ENCODE peak calls at places on chromosomes 11 and 22, in eight cellular contexts. One of them, this sample, is unnamed.

GRCh38 chr11:12764187-12764914 is 90.1 kb downstream of the TEAD1 start:
- DNase-seq in astrocyte: no peak
- DNase-seq in left lung: no peak
- DNase-seq in neural progenitor cell: no peak
- DNase-seq in lower lobe of right lung: no peak
- DNase-seq in coronary artery: no peak
- DNase-seq in fibroblast of mammary gland: no peak
- DNase-seq in AG04450: no peak
- DNase-seq in this sample: no peak

GRCh38 chr22:29302681-29303465 is 3.6 kb upstream of the GAS2L1 start:
- DNase-seq in coronary artery: no peak
- DNase-seq in left lung: no peak
- DNase-seq in neural progenitor cell: no peak
- DNase-seq in astrocyte: no peak
- DNase-seq in lower lobe of right lung: no peak
- DNase-seq in AG04450: no peak
- DNase-seq in fibroblast of mammary gland: no peak
- DNase-seq in this sample: no peak

GRCh38 chr22:39462443-39463147 is 5.8 kb downstream of the MGAT3 start:
- DNase-seq in lower lobe of right lung: no peak
- DNase-seq in coronary artery: no peak
- DNase-seq in left lung: no peak
- DNase-seq in AG04450: no peak
- DNase-seq in neural progenitor cell: peak; percentile 70
- DNase-seq in astrocyte: no peak
- DNase-seq in fibroblast of mammary gland: no peak
- DNase-seq in this sample: no peak

GRCh38 chr22:26756675-26757293 is 99.4 kb downstream of the MIAT start:
- DNase-seq in astrocyte: peak; percentile 82
- DNase-seq in neural progenitor cell: peak; percentile 84
- DNase-seq in coronary artery: no peak
- DNase-seq in left lung: peak; percentile 34
- DNase-seq in fibroblast of mammary gland: peak; percentile 46
- DNase-seq in AG04450: no peak
- DNase-seq in lower lobe of right lung: peak; percentile 66
- DNase-seq in this sample: no peak

GRCh38 chr22:47396515-47396914 is 634.1 kb downstream of the TBC1D22A start:
- DNase-seq in fibroblast of mammary gland: no peak
- DNase-seq in left lung: no peak
- DNase-seq in lower lobe of right lung: no peak
- DNase-seq in AG04450: no peak
- DNase-seq in neural progenitor cell: no peak
- DNase-seq in coronary artery: no peak
- DNase-seq in astrocyte: no peak
- DNase-seq in this sample: no peak

GRCh38 chr22:26662160-26662559 is 4.8 kb downstream of the MIAT start:
- DNase-seq in fibroblast of mammary gland: no peak
- DNase-seq in lower lobe of right lung: no peak
- DNase-seq in coronary artery: no peak
- DNase-seq in AG04450: no peak
- DNase-seq in neural progenitor cell: no peak
- DNase-seq in astrocyte: no peak
- DNase-seq in left lung: no peak
- DNase-seq in this sample: no peak

GRCh38 chr22:19785461-19786263 is 25.1 kb downstream of the TBX1 start:
- DNase-seq in neural progenitor cell: no peak
- DNase-seq in astrocyte: no peak
- DNase-seq in AG04450: no peak
- DNase-seq in lower lobe of right lung: peak; percentile 28
- DNase-seq in left lung: no peak
- DNase-seq in fibroblast of mammary gland: no peak
- DNase-seq in coronary artery: no peak
- DNase-seq in this sample: no peak

GRCh38 chr22:24590596-24591173 is 2.2 kb downstream of the LRRC75B start:
- DNase-seq in neural progenitor cell: no peak
- DNase-seq in fibroblast of mammary gland: no peak
- DNase-seq in AG04450: no peak
- DNase-seq in lower lobe of right lung: no peak
- DNase-seq in left lung: no peak
- DNase-seq in astrocyte: no peak
- DNase-seq in coronary artery: no peak
- DNase-seq in this sample: no peak

GRCh38 chr11:117670443-117670842 is 126.6 kb downstream of the DSCAML1 start:
- DNase-seq in astrocyte: no peak
- DNase-seq in coronary artery: no peak
- DNase-seq in left lung: no peak
- DNase-seq in AG04450: no peak
- DNase-seq in lower lobe of right lung: no peak
- DNase-seq in fibroblast of mammary gland: no peak
- DNase-seq in neural progenitor cell: peak; percentile 81
- DNase-seq in this sample: no peak

DNA sequence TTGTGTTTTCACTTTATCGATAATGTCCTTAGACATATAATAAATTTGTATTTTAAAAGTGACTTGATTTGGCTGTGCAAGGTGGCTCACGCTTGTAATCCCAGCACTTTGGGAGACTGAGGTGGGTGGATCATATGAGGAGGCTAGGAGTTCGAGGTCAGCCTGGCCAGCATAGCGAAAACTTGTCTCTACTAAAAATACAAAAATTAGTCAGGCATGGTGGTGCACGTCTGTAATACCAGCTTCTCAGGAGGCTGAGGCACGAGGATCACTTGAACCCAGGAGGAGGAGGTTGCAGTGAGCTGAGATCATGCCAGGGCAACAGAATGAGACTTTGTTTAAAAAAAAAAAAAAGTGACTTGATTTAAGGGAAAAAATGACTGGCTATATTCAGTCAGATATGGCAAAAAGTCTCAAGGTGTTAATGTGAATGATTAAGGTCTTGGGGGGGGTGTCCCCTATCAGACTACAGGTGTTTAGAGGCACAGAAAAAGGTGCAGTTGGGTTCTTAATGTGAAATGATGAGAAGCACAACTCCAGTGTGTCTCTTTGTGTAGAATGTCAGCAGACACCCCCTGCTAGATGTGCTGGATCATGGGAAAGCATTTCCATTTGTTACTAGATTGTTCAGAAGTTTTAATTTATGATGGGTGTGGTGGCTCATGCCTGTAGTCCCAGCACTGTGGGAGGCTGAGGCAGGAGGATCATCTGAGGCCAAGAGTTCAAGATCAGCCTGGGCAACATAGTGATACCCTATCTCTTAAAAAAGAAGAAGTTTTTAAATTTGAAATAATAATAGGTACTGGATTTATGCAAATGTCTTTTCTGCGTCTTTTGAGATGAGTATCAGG is 17.0 kb downstream of the NEAT1 start:
- DNase-seq in neural progenitor cell: no peak
- DNase-seq in coronary artery: peak; percentile 57
- DNase-seq in lower lobe of right lung: no peak
- DNase-seq in fibroblast of mammary gland: peak; percentile 56
- DNase-seq in left lung: peak; percentile 19
- DNase-seq in AG04450: no peak
- DNase-seq in astrocyte: no peak
- DNase-seq in this sample: no peak
- H3K4me3 ChIP-seq in neural progenitor cell: no peak overlapping the region
- H3K4me3 ChIP-seq in coronary artery: peak overlapping the region; percentile 13
- H3K4me3 ChIP-seq in lower lobe of right lung: no peak overlapping the region
- H3K4me3 ChIP-seq in fibroblast of mammary gland: no peak overlapping the region
- H3K4me3 ChIP-seq in left lung: no peak overlapping the region
- H3K4me3 ChIP-seq in AG04450: no peak overlapping the region
- H3K4me3 ChIP-seq in astrocyte: no peak overlapping the region
- H3K4me3 ChIP-seq in this sample: no peak overlapping the region

GRCh38 chr22:21775061-21775460 is 39.5 kb upstream of the YPEL1 start:
- DNase-seq in fibroblast of mammary gland: peak; percentile 62
- DNase-seq in left lung: no peak
- DNase-seq in astrocyte: peak; percentile 92
- DNase-seq in coronary artery: no peak
- DNase-seq in AG04450: no peak
- DNase-seq in neural progenitor cell: no peak
- DNase-seq in lower lobe of right lung: no peak
- DNase-seq in this sample: peak; percentile 15
- TF ChIP-seq CTCF in fibroblast of mammary gland: no peak
- TF ChIP-seq CTCF in left lung: no peak
- TF ChIP-seq CTCF in astrocyte: no peak
- TF ChIP-seq CTCF in coronary artery: no peak
- TF ChIP-seq CTCF in AG04450: no peak
- TF ChIP-seq CTCF in neural progenitor cell: no peak
- TF ChIP-seq CTCF in lower lobe of right lung: no peak
- TF ChIP-seq CTCF in this sample: no peak

GRCh38 chr11:20156876-20157613 is 3.2 kb downstream of the DBX1 start:
- DNase-seq in fibroblast of mammary gland: no peak
- DNase-seq in left lung: no peak
- DNase-seq in astrocyte: no peak
- DNase-seq in neural progenitor cell: peak; percentile 83
- DNase-seq in lower lobe of right lung: no peak
- DNase-seq in AG04450: no peak
- DNase-seq in coronary artery: no peak
- DNase-seq in this sample: no peak

GRCh38 chr11:20154381-20154780 is 5.9 kb downstream of the DBX1 start:
- DNase-seq in left lung: no peak
- DNase-seq in AG04450: no peak
- DNase-seq in fibroblast of mammary gland: peak; percentile 72
- DNase-seq in neural progenitor cell: no peak
- DNase-seq in coronary artery: no peak
- DNase-seq in lower lobe of right lung: no peak
- DNase-seq in astrocyte: no peak
- DNase-seq in this sample: no peak

GRCh38 chr11:20155683-20156279 is 4.5 kb downstream of the DBX1 start:
- DNase-seq in astrocyte: no peak
- DNase-seq in left lung: no peak
- DNase-seq in neural progenitor cell: peak; percentile 44
- DNase-seq in lower lobe of right lung: no peak
- DNase-seq in coronary artery: no peak
- DNase-seq in AG04450: no peak
- DNase-seq in fibroblast of mammary gland: no peak
- DNase-seq in this sample: no peak

GRCh38 chr11:20157768-20158167 is 2.5 kb downstream of the DBX1 start:
- DNase-seq in left lung: no peak
- DNase-seq in neural progenitor cell: peak; percentile 65
- DNase-seq in fibroblast of mammary gland: no peak
- DNase-seq in astrocyte: no peak
- DNase-seq in AG04450: no peak
- DNase-seq in coronary artery: no peak
- DNase-seq in lower lobe of right lung: no peak
- DNase-seq in this sample: no peak

DNA sequence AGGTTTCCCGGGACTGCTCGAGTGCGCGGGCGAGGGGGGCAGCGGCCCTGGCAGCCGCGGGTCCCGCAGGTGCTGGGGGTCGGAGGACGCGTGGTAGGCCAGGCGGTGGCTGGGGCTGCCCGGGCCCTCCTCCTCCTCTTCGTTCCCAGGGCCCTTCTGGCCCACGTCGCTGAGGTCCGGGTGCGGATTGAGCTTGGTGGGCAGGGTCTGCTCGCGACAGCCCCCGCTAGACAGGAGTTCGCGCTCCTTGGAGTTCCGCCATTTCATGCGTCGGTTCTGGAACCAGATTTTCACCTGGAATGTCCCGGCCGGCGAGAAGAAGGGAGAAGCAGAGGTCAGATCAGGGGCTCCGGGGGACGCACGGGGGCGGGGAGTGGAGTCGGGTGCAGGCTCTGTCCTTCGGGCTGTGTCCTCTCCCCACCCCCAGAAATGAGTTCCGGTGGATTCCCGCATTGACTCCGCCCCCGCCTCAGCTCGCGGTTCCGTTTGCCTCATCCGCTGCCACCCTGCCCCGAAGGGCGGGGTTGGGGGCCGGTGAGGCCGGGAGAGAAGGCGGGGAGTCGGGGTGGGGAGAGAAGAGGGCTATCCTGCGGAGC is 3.9 kb downstream of the DBX1 start:
- DNase-seq in lower lobe of right lung: no peak
- DNase-seq in coronary artery: no peak
- DNase-seq in left lung: no peak
- DNase-seq in astrocyte: no peak
- DNase-seq in AG04450: no peak
- DNase-seq in fibroblast of mammary gland: no peak
- DNase-seq in neural progenitor cell: peak; percentile 80
- DNase-seq in this sample: no peak
- H3K4me3 ChIP-seq in lower lobe of right lung: peak overlapping the region; percentile 34
- H3K4me3 ChIP-seq in coronary artery: peak overlapping the region; percentile 62
- H3K4me3 ChIP-seq in left lung: no peak overlapping the region
- H3K4me3 ChIP-seq in astrocyte: no peak overlapping the region
- H3K4me3 ChIP-seq in AG04450: no peak overlapping the region
- H3K4me3 ChIP-seq in fibroblast of mammary gland: no peak overlapping the region
- H3K4me3 ChIP-seq in neural progenitor cell: peak overlapping the region; percentile 65
- H3K4me3 ChIP-seq in this sample: no peak overlapping the region

DNA sequence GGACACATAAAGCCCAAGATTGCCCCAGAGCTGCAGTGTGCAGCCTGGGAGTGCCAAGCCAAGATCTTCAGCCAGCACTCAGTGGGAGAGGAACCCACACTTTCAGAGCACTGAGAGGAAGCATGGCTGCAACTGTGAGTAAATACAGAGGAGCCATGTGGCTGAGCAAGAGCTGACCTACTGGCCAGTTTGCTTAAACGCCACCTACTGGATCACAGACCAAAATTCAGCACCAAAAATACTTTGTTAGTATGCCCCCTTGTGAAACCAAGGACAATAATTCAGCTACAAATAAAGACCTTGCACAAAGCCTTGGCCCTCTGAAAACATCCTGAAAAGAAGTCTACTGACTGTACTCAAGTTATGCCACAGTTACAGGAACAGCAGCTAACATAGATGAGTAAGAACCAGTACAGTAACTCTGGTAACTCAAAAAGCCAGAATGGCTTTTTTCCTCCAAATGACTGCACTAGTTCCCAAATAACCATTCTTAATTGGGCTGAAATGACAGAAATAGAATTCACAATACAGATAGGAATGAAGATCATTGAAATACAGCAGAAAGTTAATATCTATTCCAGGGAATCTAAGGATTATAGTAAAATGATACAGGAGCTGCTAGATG is 10.1 kb upstream of the OR4A15 start:
- DNase-seq in AG04450: no peak
- DNase-seq in coronary artery: no peak
- DNase-seq in neural progenitor cell: no peak
- DNase-seq in lower lobe of right lung: no peak
- DNase-seq in left lung: no peak
- DNase-seq in astrocyte: no peak
- DNase-seq in fibroblast of mammary gland: no peak
- DNase-seq in this sample: no peak
- TF ChIP-seq CTCF in AG04450: no peak
- TF ChIP-seq CTCF in coronary artery: no peak
- TF ChIP-seq CTCF in neural progenitor cell: no peak
- TF ChIP-seq CTCF in lower lobe of right lung: no peak
- TF ChIP-seq CTCF in left lung: no peak
- TF ChIP-seq CTCF in astrocyte: no peak
- TF ChIP-seq CTCF in fibroblast of mammary gland: no peak
- TF ChIP-seq CTCF in this sample: no peak

GRCh38 chr11:2415601-2416380 is 15.2 kb downstream of the TSSC4 start:
- DNase-seq in AG04450: no peak
- DNase-seq in left lung: no peak
- DNase-seq in astrocyte: no peak
- DNase-seq in neural progenitor cell: no peak
- DNase-seq in lower lobe of right lung: no peak
- DNase-seq in fibroblast of mammary gland: no peak
- DNase-seq in coronary artery: no peak
- DNase-seq in this sample: no peak
- H3K4me3 ChIP-seq in AG04450: no peak overlapping the region
- H3K4me3 ChIP-seq in left lung: no peak overlapping the region
- H3K4me3 ChIP-seq in astrocyte: no peak overlapping the region
- H3K4me3 ChIP-seq in neural progenitor cell: no peak overlapping the region
- H3K4me3 ChIP-seq in lower lobe of right lung: no peak overlapping the region
- H3K4me3 ChIP-seq in fibroblast of mammary gland: no peak overlapping the region
- H3K4me3 ChIP-seq in coronary artery: no peak overlapping the region
- H3K4me3 ChIP-seq in this sample: no peak overlapping the region

This sample was measured in HFF-Myc.